ENCODE peak calls at places on chromosomes 16 and 17, in four cellular contexts. A is K562, P is HepG2, U is IMR-90. I is an unnamed sample.

GRCh38 chr17:10224592-10225195 is 26.3 kb upstream of the GAS7 start:
- DNase-seq in A (no peak), P (no peak), U (no peak), I (no peak)

GRCh38 chr17:77374170-77374936 is 233.6 kb downstream of the SEC14L1 start:
- DNase-seq in A (peak), P (peak), U (peak), I (no peak)

GRCh38 chr17:16371742-16372141 is 9.1 kb upstream of the UBB start:
- DNase-seq in A (no peak), P (no peak), U (peak), I (peak)

GRCh38 chr17:38925263-38925995 is at the start of gene LASP1NB:
- DNase-seq in A (no peak), P (no peak), U (peak), I (no peak)

GRCh38 chr17:17499402-17500145 is 3.4 kb upstream of the RASD1 start:
- DNase-seq in A (no peak), P (no peak), U (no peak), I (no peak)

GRCh38 chr16:59039066-59039465 is 304.9 kb upstream of the GOT2 start:
- DNase-seq in A (no peak), P (no peak), U (no peak), I (no peak)

GRCh38 chr16:22324787-22325597 is 27.8 kb downstream of the POLR3E start:
- DNase-seq in A (no peak), P (no peak), U (no peak), I (no peak)

GRCh38 chr16:17358846-17359245 is 111.9 kb downstream of the XYLT1 start:
- DNase-seq in A (no peak), P (no peak), U (no peak), I (no peak)

GRCh38 chr16:82439678-82440293 is 187.0 kb upstream of the CDH13 start:
- DNase-seq in A (no peak), P (peak), U (peak), I (no peak)
- TF ChIP-seq MAZ in A (no peak), P (no peak), U (no peak), I (no peak)

GRCh38 chr17:64200080-64201042 is 62.7 kb downstream of the TEX2 start:
- DNase-seq in A (no peak), P (no peak), U (peak), I (no peak)

GRCh38 chr17:64205804-64206203 is 57.3 kb downstream of the TEX2 start:
- DNase-seq in A (no peak), P (no peak), U (peak), I (no peak)

GRCh38 chr17:64202683-64203430 is 60.2 kb downstream of the TEX2 start:
- DNase-seq in A (peak), P (peak), U (peak), I (no peak)

GRCh38 chr17:64198711-64199110 is 64.3 kb downstream of the TEX2 start:
- DNase-seq in A (no peak), P (no peak), U (no peak), I (no peak)

GRCh38 chr17:64203630-64204029 is 59.4 kb downstream of the TEX2 start:
- DNase-seq in A (no peak), P (no peak), U (no peak), I (no peak)
- H3K4me2 ChIP-seq in A (no peak), P (no peak), U (no peak), I (no peak)

GRCh38 chr17:82200135-82200534 is 12.5 kb downstream of the CCDC57 start:
- DNase-seq in A (peak), P (no peak), U (no peak), I (no peak)

GRCh38 chr17:82202981-82203380 is 9.7 kb downstream of the CCDC57 start:
- DNase-seq in A (no peak), P (no peak), U (no peak), I (no peak)

GRCh38 chr17:82201498-82201910 is 11.1 kb downstream of the CCDC57 start:
- DNase-seq in A (no peak), P (no peak), U (no peak), I (no peak)

GRCh38 chr17:82199496-82199895 is 13.1 kb downstream of the CCDC57 start:
- DNase-seq in A (no peak), P (no peak), U (no peak), I (no peak)

GRCh38 chr17:82200743-82201497 is 11.7 kb downstream of the CCDC57 start:
- DNase-seq in A (peak), P (no peak), U (no peak), I (no peak)
- TF ChIP-seq MAZ in A (no peak), P (no peak), U (no peak), I (no peak)

GRCh38 chr17:55777471-55777971 is 26.7 kb downstream of the PCTP start:
- DNase-seq in A (no peak), P (no peak), U (no peak), I (no peak)

GRCh38 chr17:55774834-55775233 is 24.0 kb downstream of the PCTP start:
- DNase-seq in A (no peak), P (peak), U (no peak), I (no peak)

GRCh38 chr17:55770220-55770870 is 19.5 kb downstream of the PCTP start:
- DNase-seq in A (peak), P (peak), U (peak), I (peak)

GRCh38 chr17:55772086-55772485 is 21.2 kb downstream of the PCTP start:
- DNase-seq in A (no peak), P (no peak), U (no peak), I (no peak)

GRCh38 chr17:55773671-55774070 is 22.8 kb downstream of the PCTP start:
- DNase-seq in A (no peak), P (no peak), U (no peak), I (no peak)
- H3K4me2 ChIP-seq in A (no peak), P (no peak), U (no peak), I (no peak)

DNA sequence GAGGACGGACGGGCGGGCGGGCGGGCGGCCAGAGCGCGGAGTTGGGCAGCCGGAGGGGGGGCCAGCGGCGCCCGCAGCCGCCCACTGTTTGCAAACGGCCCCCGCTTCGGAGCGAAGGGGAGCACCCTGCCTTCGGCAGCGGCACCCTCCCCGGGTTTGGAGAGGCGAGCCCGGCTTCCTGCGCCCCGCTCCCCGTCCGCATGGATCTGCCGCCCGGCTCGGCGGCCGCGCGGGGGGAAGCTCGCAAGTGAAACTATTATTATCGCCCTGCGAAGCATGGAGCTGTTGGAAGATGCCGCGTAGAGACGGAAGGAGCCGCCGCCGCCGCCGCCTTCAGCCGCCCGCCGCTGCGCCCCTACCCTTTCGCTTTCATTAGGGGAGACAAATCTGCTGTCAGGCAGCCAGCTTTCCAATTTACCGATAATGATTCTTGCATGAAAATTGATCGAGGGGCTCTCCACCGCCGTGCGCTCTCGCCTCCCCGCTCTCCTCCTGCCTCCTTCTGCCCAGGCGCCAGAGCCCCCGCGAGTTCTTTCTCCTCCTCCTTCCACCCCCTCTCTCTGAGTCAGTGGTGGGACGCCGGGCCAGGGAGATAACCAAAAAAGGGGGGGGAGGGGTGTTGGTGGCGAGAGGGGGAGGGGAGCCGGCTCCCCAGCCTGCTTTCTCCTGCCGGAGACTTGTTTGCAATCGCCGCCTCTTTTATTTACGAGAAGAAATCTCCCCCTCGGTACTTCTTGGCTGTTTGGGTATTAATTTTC is 58.2 kb upstream of the GSE1 start:
- DNase-seq in A (peak), P (no peak), U (peak), I (peak)
- TF ChIP-seq MAZ in A (peak), P (no peak), U (peak), I (no peak)

DNA sequence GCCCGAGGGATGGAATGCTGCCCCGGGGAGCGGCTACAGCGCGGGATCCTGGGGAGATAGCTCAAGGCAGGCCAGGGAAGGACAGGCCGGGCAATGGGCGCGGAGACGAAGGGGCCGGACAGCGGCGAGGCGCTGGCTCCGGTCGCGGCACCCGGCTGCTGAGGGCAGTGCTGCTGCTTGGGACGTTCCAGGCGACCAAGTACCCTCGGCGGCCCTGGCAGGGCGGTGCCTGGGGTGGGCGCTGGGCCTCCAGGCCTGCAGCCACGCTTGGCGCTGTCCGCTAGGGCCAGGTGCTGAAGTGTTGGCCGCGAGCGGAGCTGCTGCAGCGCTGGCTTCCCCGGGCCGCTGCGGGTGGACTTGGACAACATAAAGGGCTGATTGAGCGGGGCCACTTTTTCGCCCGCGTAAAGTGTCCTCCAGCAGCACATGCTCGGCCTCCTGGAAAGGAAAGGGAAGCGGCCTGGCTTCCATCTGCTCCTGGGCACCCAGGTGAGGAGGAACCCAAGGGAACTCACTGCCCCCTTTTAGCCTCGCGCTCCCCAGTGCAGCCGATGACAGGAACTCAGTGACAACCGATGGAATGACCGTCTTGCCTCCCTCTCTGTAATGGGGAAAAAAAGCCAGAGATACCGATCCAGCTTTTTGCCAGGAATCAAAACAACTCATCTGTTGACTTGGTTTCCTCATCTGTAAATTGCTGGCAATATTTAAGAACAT is 23.7 kb downstream of the CLEC3A start:
- DNase-seq in A (peak), P (peak), U (peak), I (peak)
- H3K4me2 ChIP-seq in A (no peak), P (peak), U (peak), I (no peak)

GRCh38 chr17:78502611-78503148 is 74.5 kb downstream of the DNAH17 start:
- DNase-seq in A (no peak), P (no peak), U (no peak), I (no peak)

GRCh38 chr17:78504156-78504925 is 72.9 kb downstream of the DNAH17 start:
- DNase-seq in A (no peak), P (no peak), U (no peak), I (no peak)

GRCh38 chr17:78506454-78507309 is 70.5 kb downstream of the DNAH17 start:
- DNase-seq in A (no peak), P (no peak), U (no peak), I (no peak)

GRCh38 chr17:78510141-78510935 is 66.9 kb downstream of the DNAH17 start:
- DNase-seq in A (no peak), P (no peak), U (no peak), I (no peak)

DNA sequence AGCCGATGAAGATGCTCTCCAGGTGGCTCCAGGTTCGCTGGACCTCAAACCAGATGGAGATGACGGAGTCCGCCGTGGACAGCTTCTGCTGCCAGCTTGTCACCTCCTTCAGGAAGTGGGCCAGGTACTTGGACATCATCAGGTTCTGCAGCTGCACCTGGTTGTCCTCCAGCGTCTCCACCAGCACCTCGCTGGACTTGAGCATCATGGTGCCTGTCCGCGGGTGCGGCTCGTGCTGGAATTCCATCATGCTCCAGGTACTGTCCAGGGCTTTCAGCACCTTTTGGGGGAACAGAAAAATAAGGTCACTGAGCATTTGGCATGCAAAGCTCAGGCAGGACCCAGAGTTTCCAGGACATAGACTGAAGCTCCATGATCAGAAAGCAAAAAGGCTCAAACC is 69.7 kb downstream of the DNAH17 start:
- DNase-seq in A (no peak), P (no peak), U (no peak), I (no peak)
- TF ChIP-seq MAZ in A (no peak), P (no peak), U (no peak), I (no peak)

GRCh38 chr17:45287526-45288264 is 25.8 kb upstream of the SPATA32 start:
- DNase-seq in A (no peak), P (no peak), U (no peak), I (no peak)
- H3K4me2 ChIP-seq in A (no peak), P (no peak), U (no peak), I (no peak)

I was measured in A549.